ENCODE peak calls at places on chromosomes 7 and 10, in five cellular contexts. N is cardiac muscle cell; Y is effector CD4-positive, alpha-beta T cell; R is non-pigmented ciliary epithelial cell; I is MCF 10A. G is an unnamed sample.

GRCh38 chr7:103718482-103719415 is 270.7 kb downstream of the RELN start:
- DNase-seq in R (no peak), I (no peak), N (no peak), Y (no peak), G (no peak)

GRCh38 chr10:122660696-122661095 is 39.0 kb downstream of the C10orf120 start:
- DNase-seq in R (no peak), Y (no peak), N (no peak), I (no peak), G (no peak)

GRCh38 chr10:90197766-90198165 is 496.4 kb downstream of the KIF20B start:
- DNase-seq in N (no peak), I (peak), Y (no peak), R (no peak), G (no peak)

GRCh38 chr7:99374121-99375064 is at the start of gene ARPC1B:
- DNase-seq in R (no peak), I (peak), Y (peak), N (peak), G (peak)

GRCh38 chr7:2386964-2387669 is 16.3 kb upstream of the CHST12 start:
- DNase-seq in R (no peak), Y (no peak), N (no peak), I (no peak), G (no peak)

GRCh38 chr7:43895847-43896415 is 10.5 kb downstream of the URGCP start:
- DNase-seq in Y (no peak), I (no peak), N (no peak), R (no peak), G (no peak)

GRCh38 chr10:45063605-45064231 is 63.0 kb downstream of the ZNF22 start:
- DNase-seq in I (peak), N (no peak), Y (no peak), R (no peak), G (no peak)

GRCh38 chr10:45373003-45373782 is 823 bp upstream of the ALOX5 start:
- DNase-seq in N (peak), I (no peak), R (no peak), Y (no peak), G (no peak)

GRCh38 chr10:19629559-19629958 is 186.7 kb upstream of the PLXDC2 start:
- DNase-seq in R (peak), N (peak), Y (no peak), I (no peak), G (no peak)

GRCh38 chr7:55019691-55020480 is 1.1 kb downstream of the EGFR start:
- DNase-seq in N (peak), R (no peak), Y (no peak), I (peak), G (no peak)

GRCh38 chr10:46542567-46543323 is 13.7 kb downstream of the GPRIN2 start:
- DNase-seq in Y (no peak), N (no peak), I (no peak), R (no peak), G (no peak)

GRCh38 chr10:129580010-129580409 is 113.0 kb downstream of the MGMT start:
- DNase-seq in R (no peak), N (no peak), Y (no peak), I (no peak), G (no peak)

GRCh38 chr10:12501851-12502525 is 152.6 kb downstream of the CAMK1D start:
- DNase-seq in I (no peak), Y (no peak), N (no peak), R (no peak), G (no peak)

GRCh38 chr10:31929260-31929985 is 792 bp upstream of the ARHGAP12 start:
- DNase-seq in R (no peak), N (peak), Y (peak), I (peak), G (no peak)

GRCh38 chr7:39407139-39407538 is 159.1 kb upstream of the YAE1 start:
- DNase-seq in N (peak), Y (no peak), R (no peak), I (no peak), G (no peak)

GRCh38 chr10:84391326-84391725 is 62.9 kb downstream of the CCSER2 start:
- DNase-seq in N (no peak), I (no peak), R (no peak), Y (no peak), G (no peak)

GRCh38 chr10:101894266-101894665 is 50.7 kb upstream of the KCNIP2 start:
- DNase-seq in N (peak), R (no peak), Y (no peak), I (no peak), G (no peak)

GRCh38 chr7:28591275-28591674 is 179.0 kb downstream of the CREB5 start:
- DNase-seq in Y (no peak), N (no peak), I (no peak), R (no peak), G (no peak)

GRCh38 chr7:106891545-106892410 is 26.7 kb downstream of the PIK3CG start:
- DNase-seq in Y (no peak), I (no peak), N (no peak), R (no peak), G (no peak)

GRCh38 chr7:1931248-1931950 is 261.3 kb downstream of the ELFN1 start:
- DNase-seq in N (no peak), I (no peak), R (no peak), Y (no peak), G (no peak)

GRCh38 chr7:128687131-128687530 is 15.0 kb downstream of the GARIN1A start:
- DNase-seq in Y (no peak), I (no peak), R (no peak), N (no peak), G (no peak)

GRCh38 chr10:78224602-78225001 is 190.9 kb downstream of the RPS24 start:
- DNase-seq in N (no peak), R (peak), Y (no peak), I (no peak), G (no peak)

GRCh38 chr7:50166997-50167961 is 74.2 kb upstream of the ZPBP start:
- DNase-seq in R (no peak), N (no peak), Y (peak), I (no peak), G (no peak)

GRCh38 chr7:154425326-154425725 is 373.1 kb downstream of the DPP6 start:
- DNase-seq in I (no peak), N (no peak), Y (no peak), R (no peak), G (no peak)

GRCh38 chr10:12351447-12351846 is 2.1 kb downstream of the CAMK1D start:
- DNase-seq in R (no peak), Y (peak), I (no peak), N (no peak), G (no peak)

GRCh38 chr10:72890086-72890485 is 3.5 kb upstream of the OIT3 start:
- DNase-seq in Y (no peak), I (no peak), N (no peak), R (no peak), G (peak)

GRCh38 chr7:133676805-133677370 is 424.0 kb downstream of the EXOC4 start:
- DNase-seq in N (no peak), Y (no peak), I (no peak), R (peak), G (no peak)

GRCh38 chr7:130895006-130895750 is 161.2 kb upstream of the KLF14 start:
- DNase-seq in N (no peak), I (no peak), Y (no peak), R (no peak), G (no peak)

GRCh38 chr7:149615690-149616270 is 118.2 kb upstream of the ZNF746 start:
- DNase-seq in N (no peak), Y (no peak), R (no peak), I (no peak), G (no peak)

GRCh38 chr7:41921453-41921912 is 218.6 kb upstream of the INHBA start:
- DNase-seq in N (no peak), Y (no peak), I (no peak), R (no peak), G (no peak)

GRCh38 chr10:97596101-97597055 is 6.9 kb downstream of the C10orf62 start:
- DNase-seq in Y (no peak), R (peak), I (peak), N (no peak), G (no peak)

GRCh38 chr10:61366365-61366764 is 86.8 kb downstream of the TMEM26 start:
- DNase-seq in N (no peak), I (no peak), Y (no peak), R (no peak), G (no peak)

GRCh38 chr10:14560274-14560673 is 214.4 kb downstream of the FAM107B start:
- DNase-seq in R (no peak), N (peak), Y (no peak), I (peak), G (peak)

GRCh38 chr7:2115739-2116065 is 117.0 kb downstream of the MAD1L1 start:
- DNase-seq in N (no peak), R (no peak), I (no peak), Y (no peak), G (no peak)

G was measured in immature natural killer cell.